ENCODE peak calls at places on chromosomes 13 and 19, in four cellular contexts. One of them, this sample, is unnamed.

GRCh38 chr19:16349551-16350171 is 25.0 kb downstream of the KLF2 start:
- DNase-seq in upper lobe of right lung: no peak
- DNase-seq in astrocyte of the spinal cord: no peak
- DNase-seq in PC-3: no peak
- DNase-seq in this sample: no peak

GRCh38 chr19:52734340-52734892 is 428 bp downstream of the ZNF611 start:
- DNase-seq in upper lobe of right lung: no peak
- DNase-seq in astrocyte of the spinal cord: peak
- DNase-seq in PC-3: no peak
- DNase-seq in this sample: no peak

GRCh38 chr13:106331116-106331515 is 204.3 kb downstream of the EFNB2 start:
- DNase-seq in upper lobe of right lung: no peak
- DNase-seq in astrocyte of the spinal cord: no peak
- DNase-seq in PC-3: no peak
- DNase-seq in this sample: no peak

GRCh38 chr13:76965759-76966421 is 17.6 kb downstream of the ACOD1 start:
- DNase-seq in upper lobe of right lung: no peak
- DNase-seq in astrocyte of the spinal cord: peak
- DNase-seq in PC-3: peak
- DNase-seq in this sample: peak

GRCh38 chr13:56615572-56615971 is 525.1 kb upstream of the PRR20A start:
- DNase-seq in upper lobe of right lung: no peak
- DNase-seq in astrocyte of the spinal cord: no peak
- DNase-seq in PC-3: no peak
- DNase-seq in this sample: no peak

GRCh38 chr19:13427273-13428051 is 78.8 kb downstream of the CACNA1A start:
- DNase-seq in upper lobe of right lung: peak
- DNase-seq in astrocyte of the spinal cord: no peak
- DNase-seq in PC-3: no peak
- DNase-seq in this sample: no peak

GRCh38 chr19:7864719-7865074 is 9.5 kb downstream of the PRR36 start:
- DNase-seq in upper lobe of right lung: no peak
- DNase-seq in astrocyte of the spinal cord: no peak
- DNase-seq in PC-3: no peak
- DNase-seq in this sample: no peak

GRCh38 chr13:102940770-102941169 is 94.9 kb downstream of the ERCC5 start:
- DNase-seq in upper lobe of right lung: no peak
- DNase-seq in astrocyte of the spinal cord: no peak
- DNase-seq in PC-3: no peak
- DNase-seq in this sample: no peak

GRCh38 chr13:99436013-99436412 is 65.3 kb upstream of the TM9SF2 start:
- DNase-seq in upper lobe of right lung: no peak
- DNase-seq in astrocyte of the spinal cord: no peak
- DNase-seq in PC-3: peak
- DNase-seq in this sample: no peak

GRCh38 chr19:50555447-50556235 is 12.6 kb downstream of the LRRC4B start:
- DNase-seq in upper lobe of right lung: no peak
- DNase-seq in astrocyte of the spinal cord: no peak
- DNase-seq in PC-3: no peak
- DNase-seq in this sample: no peak

GRCh38 chr19:31261019-31261595 is 88.1 kb downstream of the TSHZ3 start:
- DNase-seq in upper lobe of right lung: no peak
- DNase-seq in astrocyte of the spinal cord: no peak
- DNase-seq in PC-3: no peak
- DNase-seq in this sample: no peak

GRCh38 chr19:372306-372890 is 27.8 kb upstream of the MIER2 start:
- DNase-seq in upper lobe of right lung: peak
- DNase-seq in astrocyte of the spinal cord: peak
- DNase-seq in PC-3: no peak
- DNase-seq in this sample: peak

GRCh38 chr13:43991773-43992201 is 112.1 kb downstream of the LACC1 start:
- DNase-seq in upper lobe of right lung: no peak
- DNase-seq in astrocyte of the spinal cord: no peak
- DNase-seq in PC-3: peak
- DNase-seq in this sample: no peak

GRCh38 chr19:55923556-55923955 is 8.6 kb downstream of the NLRP13 start:
- DNase-seq in upper lobe of right lung: no peak
- DNase-seq in astrocyte of the spinal cord: no peak
- DNase-seq in PC-3: no peak
- DNase-seq in this sample: no peak

GRCh38 chr13:111912453-111912866 is 154.5 kb upstream of the SOX1 start:
- DNase-seq in upper lobe of right lung: no peak
- DNase-seq in astrocyte of the spinal cord: no peak
- DNase-seq in PC-3: no peak
- DNase-seq in this sample: no peak

GRCh38 chr19:5407356-5407755 is 47.9 kb upstream of the ZNRF4 start:
- DNase-seq in upper lobe of right lung: no peak
- DNase-seq in astrocyte of the spinal cord: no peak
- DNase-seq in PC-3: peak
- DNase-seq in this sample: peak

GRCh38 chr19:11418518-11419506 is at the start of gene RGL3:
- DNase-seq in upper lobe of right lung: peak
- DNase-seq in astrocyte of the spinal cord: no peak
- DNase-seq in PC-3: peak
- DNase-seq in this sample: no peak

GRCh38 chr13:114315074-114315785 is 927 bp downstream of the CHAMP1 start:
- DNase-seq in upper lobe of right lung: no peak
- DNase-seq in astrocyte of the spinal cord: no peak
- DNase-seq in PC-3: no peak
- DNase-seq in this sample: no peak

GRCh38 chr13:53010374-53011105 is 18.1 kb upstream of the OLFM4 start:
- DNase-seq in upper lobe of right lung: no peak
- DNase-seq in astrocyte of the spinal cord: no peak
- DNase-seq in PC-3: peak
- DNase-seq in this sample: no peak

GRCh38 chr19:47075179-47075811 is 26.9 kb upstream of the TMEM160 start:
- DNase-seq in upper lobe of right lung: no peak
- DNase-seq in astrocyte of the spinal cord: no peak
- DNase-seq in PC-3: no peak
- DNase-seq in this sample: no peak

GRCh38 chr13:27960362-27961226 is 8.5 kb downstream of the CDX2 start:
- DNase-seq in upper lobe of right lung: peak
- DNase-seq in astrocyte of the spinal cord: no peak
- DNase-seq in PC-3: peak
- DNase-seq in this sample: peak

GRCh38 chr13:29125145-29125933 is 305.2 kb downstream of the MTUS2 start:
- DNase-seq in upper lobe of right lung: no peak
- DNase-seq in astrocyte of the spinal cord: no peak
- DNase-seq in PC-3: no peak
- DNase-seq in this sample: no peak

GRCh38 chr19:27691991-27692390 is 1521.0 kb downstream of the UQCRFS1 start:
- DNase-seq in upper lobe of right lung: no peak
- DNase-seq in astrocyte of the spinal cord: no peak
- DNase-seq in PC-3: no peak
- DNase-seq in this sample: no peak

GRCh38 chr13:97148894-97149293 is 73.2 kb upstream of the MBNL2 start:
- DNase-seq in upper lobe of right lung: no peak
- DNase-seq in astrocyte of the spinal cord: no peak
- DNase-seq in PC-3: no peak
- DNase-seq in this sample: peak

GRCh38 chr19:53192771-53193533 is at the start of gene ZNF665:
- DNase-seq in upper lobe of right lung: peak
- DNase-seq in astrocyte of the spinal cord: peak
- DNase-seq in PC-3: peak
- DNase-seq in this sample: peak

GRCh38 chr13:20801704-20802103 is 27.9 kb upstream of the EEF1AKMT1 start:
- DNase-seq in upper lobe of right lung: no peak
- DNase-seq in astrocyte of the spinal cord: no peak
- DNase-seq in PC-3: no peak
- DNase-seq in this sample: no peak

GRCh38 chr13:41401371-41401770 is 56.0 kb upstream of the RGCC start:
- DNase-seq in upper lobe of right lung: no peak
- DNase-seq in astrocyte of the spinal cord: no peak
- DNase-seq in PC-3: peak
- DNase-seq in this sample: no peak
- TF ChIP-seq CTCF in upper lobe of right lung: no peak
- TF ChIP-seq CTCF in astrocyte of the spinal cord: no peak
- TF ChIP-seq CTCF in PC-3: peak
- TF ChIP-seq CTCF in this sample: no peak

GRCh38 chr19:34359954-34360315 is 5.1 kb upstream of the GPI start:
- DNase-seq in upper lobe of right lung: no peak
- DNase-seq in astrocyte of the spinal cord: no peak
- DNase-seq in PC-3: no peak
- DNase-seq in this sample: no peak
- H3K4me3 ChIP-seq in upper lobe of right lung: peak
- H3K4me3 ChIP-seq in astrocyte of the spinal cord: peak
- H3K4me3 ChIP-seq in PC-3: peak
- H3K4me3 ChIP-seq in this sample: peak

DNA sequence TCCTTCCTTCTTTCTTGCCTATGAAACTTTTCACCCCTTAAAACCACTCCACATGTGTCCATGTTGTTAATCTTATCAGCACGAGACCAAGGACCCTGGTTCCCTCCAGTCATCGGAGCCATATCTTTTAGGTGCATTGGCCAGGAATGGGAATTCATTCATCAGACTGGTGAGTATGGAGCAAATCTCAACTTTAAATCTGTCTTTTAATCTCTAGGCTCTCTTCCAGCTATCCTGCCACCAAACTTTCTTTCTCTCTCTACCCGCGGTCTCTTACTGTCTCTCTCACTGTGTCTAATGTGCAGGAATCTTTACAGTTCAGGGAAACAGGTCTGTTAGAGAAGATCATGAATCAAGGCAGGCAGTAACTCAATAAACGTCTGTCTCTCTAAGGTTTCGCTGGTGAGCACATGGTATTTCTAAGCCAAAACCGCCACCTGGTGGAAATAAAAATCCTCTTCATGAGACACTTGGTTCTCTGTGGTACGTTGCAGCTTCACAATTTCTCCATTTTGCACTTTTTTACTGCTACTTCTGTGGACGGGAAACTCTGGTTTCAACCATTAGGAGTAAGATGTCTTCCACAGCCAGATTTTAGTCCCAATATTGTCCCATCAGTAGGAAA is 16.1 kb downstream of the LGALS16 start:
- DNase-seq in upper lobe of right lung: no peak
- DNase-seq in astrocyte of the spinal cord: peak
- DNase-seq in PC-3: peak
- DNase-seq in this sample: peak
- TF ChIP-seq CTCF in upper lobe of right lung: peak
- TF ChIP-seq CTCF in astrocyte of the spinal cord: peak
- TF ChIP-seq CTCF in PC-3: peak
- TF ChIP-seq CTCF in this sample: peak

GRCh38 chr19:42285988-42286348 is 16.0 kb upstream of the PRR19 start:
- DNase-seq in upper lobe of right lung: no peak
- DNase-seq in astrocyte of the spinal cord: no peak
- DNase-seq in PC-3: no peak
- DNase-seq in this sample: no peak
- H3K4me3 ChIP-seq in upper lobe of right lung: no peak
- H3K4me3 ChIP-seq in astrocyte of the spinal cord: peak
- H3K4me3 ChIP-seq in PC-3: no peak
- H3K4me3 ChIP-seq in this sample: no peak

GRCh38 chr13:26186995-26187394 is 35.1 kb downstream of the RNF6 start:
- DNase-seq in upper lobe of right lung: no peak
- DNase-seq in astrocyte of the spinal cord: no peak
- DNase-seq in PC-3: no peak
- DNase-seq in this sample: no peak

GRCh38 chr13:26184791-26185250 is 37.3 kb downstream of the RNF6 start:
- DNase-seq in upper lobe of right lung: no peak
- DNase-seq in astrocyte of the spinal cord: peak
- DNase-seq in PC-3: peak
- DNase-seq in this sample: peak

GRCh38 chr13:26183416-26183815 is 38.7 kb downstream of the RNF6 start:
- DNase-seq in upper lobe of right lung: no peak
- DNase-seq in astrocyte of the spinal cord: no peak
- DNase-seq in PC-3: no peak
- DNase-seq in this sample: no peak

GRCh38 chr13:26185720-26186119 is 36.4 kb downstream of the RNF6 start:
- DNase-seq in upper lobe of right lung: no peak
- DNase-seq in astrocyte of the spinal cord: no peak
- DNase-seq in PC-3: no peak
- DNase-seq in this sample: no peak

DNA sequence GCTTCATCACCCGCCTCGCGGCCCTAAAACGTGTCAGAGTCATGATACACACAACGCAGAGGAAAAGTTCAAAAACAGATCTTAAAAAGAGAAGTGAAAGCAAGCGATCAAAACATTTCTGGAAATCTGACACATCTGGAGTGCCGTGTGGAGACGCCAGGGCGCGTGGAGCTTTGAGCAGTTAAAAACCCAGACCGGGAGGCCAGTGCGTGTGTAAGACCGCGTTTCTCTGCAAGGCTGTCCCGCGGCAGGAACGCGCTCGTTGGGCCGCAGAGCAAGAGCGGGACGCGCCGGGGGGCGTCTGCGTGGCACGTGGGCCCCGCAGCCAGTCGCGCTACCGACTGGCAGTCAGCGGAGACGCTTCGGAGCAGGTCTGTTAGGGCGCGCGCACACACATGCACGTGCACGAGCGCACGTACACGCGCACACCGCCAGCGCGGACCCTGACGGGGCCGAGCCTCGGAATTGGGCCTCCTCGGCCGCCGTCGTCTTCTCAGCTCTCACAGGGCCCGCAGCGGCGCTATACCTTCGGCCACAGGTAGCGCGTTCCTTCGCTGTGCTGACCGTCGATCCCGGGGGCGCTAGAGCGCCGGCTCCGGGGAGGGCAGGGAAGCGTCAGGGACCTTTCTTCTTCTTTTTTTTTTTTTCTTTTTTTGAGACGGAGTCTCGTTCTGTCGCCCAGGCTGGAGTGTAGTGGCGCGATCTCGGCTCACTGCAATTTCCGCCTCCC is 35.8 kb downstream of the RNF6 start:
- DNase-seq in upper lobe of right lung: peak
- DNase-seq in astrocyte of the spinal cord: peak
- DNase-seq in PC-3: peak
- DNase-seq in this sample: peak
- TF ChIP-seq CTCF in upper lobe of right lung: peak
- TF ChIP-seq CTCF in astrocyte of the spinal cord: peak
- TF ChIP-seq CTCF in PC-3: peak
- TF ChIP-seq CTCF in this sample: peak

GRCh38 chr19:41226874-41227390 is 7.9 kb downstream of the AXL start:
- DNase-seq in upper lobe of right lung: no peak
- DNase-seq in astrocyte of the spinal cord: no peak
- DNase-seq in PC-3: no peak
- DNase-seq in this sample: no peak
- H3K4me3 ChIP-seq in upper lobe of right lung: peak
- H3K4me3 ChIP-seq in astrocyte of the spinal cord: no peak
- H3K4me3 ChIP-seq in PC-3: peak
- H3K4me3 ChIP-seq in this sample: peak

GRCh38 chr13:31846984-31847752 is 107.8 kb downstream of the RXFP2 start:
- DNase-seq in upper lobe of right lung: no peak
- DNase-seq in astrocyte of the spinal cord: no peak
- DNase-seq in PC-3: no peak
- DNase-seq in this sample: no peak
- TF ChIP-seq CTCF in upper lobe of right lung: no peak
- TF ChIP-seq CTCF in astrocyte of the spinal cord: no peak
- TF ChIP-seq CTCF in PC-3: no peak
- TF ChIP-seq CTCF in this sample: no peak

GRCh38 chr13:49543656-49544055 is 41.7 kb downstream of the RCBTB1 start:
- DNase-seq in upper lobe of right lung: no peak
- DNase-seq in astrocyte of the spinal cord: no peak
- DNase-seq in PC-3: no peak
- DNase-seq in this sample: no peak
- H3K4me3 ChIP-seq in upper lobe of right lung: no peak
- H3K4me3 ChIP-seq in astrocyte of the spinal cord: no peak
- H3K4me3 ChIP-seq in PC-3: no peak
- H3K4me3 ChIP-seq in this sample: no peak

This sample was measured in cardiac fibroblast.